ENCODE peak calls at places on chromosome 21, in seven cellular contexts. P is astrocyte, M is sigmoid colon, N is IMR-90, F is heart left ventricle, E is lung, H is ascending aorta. Z is an unnamed sample. For H3K4me1, the result is how much of the 10 kb centered on the place peaks cover.

GRCh38 chr21:38455403-38455802 is 42.9 kb downstream of the ERG start:
- DNase-seq in N (no peak), F (no peak), E (no peak), H (no peak), M (no peak), P (peak), Z (no peak)

GRCh38 chr21:32414579-32415358 is 2.3 kb downstream of the EVA1C start:
- DNase-seq in N (peak), P (peak), M (no peak), E (no peak), F (no peak), H (no peak), Z (no peak)

GRCh38 chr21:17118638-17119384 is 394.0 kb upstream of the CXADR start:
- DNase-seq in P (no peak), N (no peak), H (no peak), E (no peak), F (no peak), M (no peak), Z (no peak)

GRCh38 chr21:42093991-42094417 is 22.9 kb downstream of the UMODL1 start:
- DNase-seq in M (no peak), F (no peak), N (peak), P (peak), H (peak), E (no peak), Z (peak)

GRCh38 chr21:46340998-46341397 is 17.0 kb downstream of the PCNT start:
- DNase-seq in H (no peak), M (no peak), N (no peak), F (no peak), P (no peak), E (no peak), Z (peak)

GRCh38 chr21:41886331-41886730 is 7.2 kb upstream of the PRDM15 start:
- DNase-seq in E (no peak), P (no peak), H (no peak), N (no peak), M (no peak), F (no peak), Z (no peak)

GRCh38 chr21:45859762-45860357 is 121.7 kb upstream of the COL6A1 start:
- DNase-seq in F (no peak), N (no peak), P (no peak), M (no peak), H (peak), E (no peak), Z (no peak)

GRCh38 chr21:27371065-27371464 is 404.2 kb upstream of the ADAMTS5 start:
- DNase-seq in F (no peak), H (no peak), M (no peak), P (no peak), N (no peak), E (no peak), Z (no peak)

GRCh38 chr21:31878831-31879230 is 6.0 kb downstream of the HUNK start:
- DNase-seq in E (no peak), F (no peak), N (no peak), M (no peak), H (no peak), P (no peak), Z (no peak)

GRCh38 chr21:27145134-27145798 is 178.4 kb upstream of the ADAMTS5 start:
- DNase-seq in F (no peak), H (no peak), M (no peak), E (no peak), P (no peak), N (no peak), Z (no peak)

GRCh38 chr21:18951291-18952038 is 547.9 kb upstream of the TMPRSS15 start:
- DNase-seq in E (no peak), H (no peak), F (no peak), M (no peak), P (no peak), N (no peak), Z (no peak)

GRCh38 chr21:32558131-32558530 is 27.2 kb downstream of the TCP10L start:
- DNase-seq in M (no peak), F (no peak), P (no peak), H (no peak), N (no peak), E (no peak), Z (no peak)

GRCh38 chr21:30831194-30831765 is 1.7 kb upstream of the KRTAP7-1 start:
- DNase-seq in M (no peak), P (no peak), F (no peak), E (no peak), N (no peak), H (no peak), Z (no peak)

GRCh38 chr21:21968810-21969588 is 970.8 kb downstream of the NCAM2 start:
- DNase-seq in N (no peak), P (no peak), H (no peak), M (no peak), E (no peak), F (no peak), Z (no peak)

GRCh38 chr21:25569084-25569483 is 38.2 kb downstream of the MRPL39 start:
- DNase-seq in N (peak), F (no peak), M (no peak), P (peak), H (no peak), E (no peak), Z (no peak)

GRCh38 chr21:18382141-18382540 is 21.4 kb downstream of the TMPRSS15 start:
- DNase-seq in M (no peak), P (no peak), E (no peak), N (no peak), H (no peak), F (no peak), Z (no peak)

GRCh38 chr21:31959881-31960280 is 87.1 kb downstream of the HUNK start:
- DNase-seq in E (no peak), H (no peak), P (no peak), M (no peak), F (no peak), N (no peak), Z (no peak)

GRCh38 chr21:20802631-20803260 is 195.5 kb upstream of the NCAM2 start:
- DNase-seq in F (no peak), P (no peak), M (no peak), N (no peak), E (no peak), H (no peak), Z (no peak)

GRCh38 chr21:27569831-27570230 is 602.9 kb upstream of the ADAMTS5 start:
- DNase-seq in F (no peak), M (no peak), N (no peak), H (no peak), P (no peak), E (no peak), Z (no peak)

GRCh38 chr21:46056450-46056903 is 41.4 kb upstream of the COL6A2 start:
- DNase-seq in M (peak), H (peak), P (peak), E (peak), F (peak), N (peak), Z (peak)

GRCh38 chr21:41766883-41767605 is at the start of gene RIPK4:
- DNase-seq in F (no peak), P (no peak), H (peak), E (peak), N (peak), M (peak), Z (no peak)

GRCh38 chr21:31622397-31622796 is 37.1 kb upstream of the SOD1 start:
- DNase-seq in M (no peak), E (no peak), P (no peak), H (no peak), F (no peak), N (no peak), Z (no peak)

GRCh38 chr21:45515241-45516061 is 26.8 kb downstream of the SLC19A1 start:
- DNase-seq in F (no peak), M (peak), E (no peak), H (no peak), N (no peak), P (no peak), Z (no peak)

GRCh38 chr21:15343066-15343465 is 278.3 kb upstream of the NRIP1 start:
- DNase-seq in N (no peak), H (no peak), F (no peak), P (peak), M (no peak), E (no peak), Z (no peak)

GRCh38 chr21:43196789-43197188 is 28.0 kb downstream of the CRYAA start:
- DNase-seq in M (peak), F (peak), P (no peak), H (peak), E (no peak), N (no peak), Z (peak)
- H3K27ac ChIP-seq in M (no peak), F (peak), P (no peak), H (no peak), E (peak), N (no peak), Z (no peak)

GRCh38 chr21:29431680-29432079 is 133.0 kb downstream of the BACH1 start:
- DNase-seq in M (no peak), N (no peak), P (no peak), H (no peak), E (no peak), F (no peak), Z (no peak)

GRCh38 chr21:29433366-29434059 is 134.8 kb downstream of the BACH1 start:
- DNase-seq in H (no peak), P (no peak), M (no peak), E (no peak), F (no peak), N (peak), Z (no peak)

GRCh38 chr21:29436650-29437049 is 137.9 kb downstream of the BACH1 start:
- DNase-seq in M (no peak), E (no peak), H (no peak), F (no peak), N (no peak), P (no peak), Z (no peak)

GRCh38 chr21:29434081-29434480 is 135.4 kb downstream of the BACH1 start:
- DNase-seq in H (no peak), F (no peak), M (no peak), P (no peak), E (no peak), N (no peak), Z (no peak)

DNA sequence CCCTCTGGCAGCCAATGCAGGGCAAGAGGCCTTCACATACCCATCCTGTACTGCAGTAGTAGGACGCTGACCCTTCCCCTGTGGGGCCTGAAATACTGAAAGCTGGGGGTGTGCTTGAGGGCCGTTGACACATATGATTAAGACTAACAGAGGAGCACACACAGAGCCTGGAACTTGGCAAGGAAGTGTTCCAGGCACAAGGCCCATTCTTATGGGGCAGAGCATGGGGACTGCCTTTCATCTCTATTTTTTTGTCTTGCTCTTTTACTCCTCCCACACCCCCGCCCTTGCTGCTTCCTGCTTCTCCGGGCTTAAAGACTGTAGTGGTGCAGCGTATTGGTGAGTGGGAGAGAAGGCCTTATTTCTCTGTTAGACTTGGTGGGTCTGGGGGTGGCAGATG is 137.4 kb downstream of the BACH1 start:
- DNase-seq in H (no peak), E (no peak), P (peak), N (no peak), M (no peak), F (peak), Z (no peak)
- H3K4me3 ChIP-seq in H (no peak), E (no peak), P (no peak), N (no peak), M (no peak), F (no peak), Z (no peak)

GRCh38 chr21:36902793-36903192 is 63.7 kb downstream of the HLCS start:
- DNase-seq in P (peak), N (peak), M (no peak), F (no peak), H (no peak), E (no peak), Z (no peak)

GRCh38 chr21:36904093-36904666 is 62.3 kb downstream of the HLCS start:
- DNase-seq in F (no peak), N (no peak), M (no peak), E (no peak), H (no peak), P (no peak), Z (no peak)

GRCh38 chr21:36902331-36902730 is 64.1 kb downstream of the HLCS start:
- DNase-seq in E (no peak), N (no peak), F (no peak), P (no peak), M (no peak), H (no peak), Z (no peak)

DNA sequence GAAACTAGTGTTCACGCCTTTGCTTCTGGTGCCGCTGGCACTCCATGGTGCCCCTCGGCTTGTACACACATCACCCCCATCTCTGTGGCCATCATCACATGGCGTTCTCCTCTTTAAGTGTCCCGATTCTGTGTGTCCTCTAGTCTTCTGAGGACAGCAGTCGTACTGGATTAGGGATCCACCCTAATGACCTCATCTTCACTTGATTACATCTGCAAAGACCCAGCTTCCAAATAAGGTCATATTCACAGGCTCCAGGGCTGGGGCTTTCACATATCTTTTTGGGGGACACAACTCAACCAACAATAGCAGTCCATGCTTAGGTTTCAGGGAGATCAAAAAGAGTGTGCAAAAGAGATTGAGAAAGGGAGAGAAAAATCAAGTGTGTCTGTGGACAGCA is 64.9 kb downstream of the HLCS start:
- DNase-seq in N (no peak), P (no peak), H (no peak), F (no peak), E (no peak), M (no peak), Z (no peak)
- H3K4me1 ChIP-seq in N (under half), P (under half), H (under half), F (under half), E (under half), M (under half), Z (under half)

GRCh38 chr21:39715804-39716397 is 29.1 kb upstream of the IGSF5 start:
- DNase-seq in F (peak), E (peak), N (peak), M (peak), H (peak), P (no peak), Z (peak)

GRCh38 chr21:39712976-39713375 is 32.0 kb upstream of the IGSF5 start:
- DNase-seq in P (no peak), F (no peak), E (no peak), H (no peak), M (no peak), N (no peak), Z (no peak)

GRCh38 chr21:39713905-39714304 is 31.1 kb upstream of the IGSF5 start:
- DNase-seq in P (no peak), M (no peak), E (no peak), N (no peak), F (no peak), H (no peak), Z (no peak)

GRCh38 chr21:39710866-39711265 is 34.1 kb upstream of the IGSF5 start:
- DNase-seq in N (no peak), H (no peak), P (no peak), M (no peak), E (no peak), F (no peak), Z (no peak)

GRCh38 chr21:39714331-39714730 is 30.7 kb upstream of the IGSF5 start:
- DNase-seq in M (no peak), E (no peak), N (no peak), F (no peak), P (no peak), H (no peak), Z (no peak)
- H3K27ac ChIP-seq in M (no peak), E (no peak), N (no peak), F (no peak), P (no peak), H (no peak), Z (no peak)

DNA sequence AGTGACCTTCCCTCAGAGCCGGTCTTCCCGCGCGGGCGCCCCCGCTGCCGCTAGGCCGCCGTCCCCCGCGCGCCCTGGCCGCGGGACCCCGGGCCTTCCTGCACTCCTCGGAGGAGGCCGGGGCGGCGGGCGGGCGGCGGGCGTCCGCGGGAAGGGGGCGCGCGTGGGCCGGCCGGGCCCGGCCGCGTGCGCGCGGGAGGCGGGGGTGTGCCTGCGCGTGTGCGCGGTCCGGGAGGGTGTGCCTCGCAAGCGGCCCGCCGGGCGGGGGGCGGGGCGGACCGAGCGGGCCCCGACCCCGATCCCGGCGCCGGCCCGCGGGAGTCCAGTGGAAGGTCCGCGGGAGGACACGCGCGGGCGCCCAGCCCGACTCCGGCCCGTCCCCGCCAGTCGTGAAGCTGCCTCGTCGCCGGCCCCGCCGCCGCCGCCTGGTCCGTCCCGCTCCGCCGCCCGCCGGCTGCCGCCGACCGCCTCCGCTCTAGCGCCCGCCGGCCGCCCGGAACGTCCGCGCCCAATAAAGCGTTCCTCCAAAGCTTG is 438 bp downstream of the MRPS6 start:
- DNase-seq in F (peak), H (peak), M (peak), E (no peak), P (no peak), N (no peak), Z (no peak)
- H3K4me3 ChIP-seq in F (peak), H (peak), M (peak), E (peak), P (peak), N (peak), Z (peak)

GRCh38 chr21:44354001-44354405 is 582 bp downstream of the TRPM2 start:
- DNase-seq in H (no peak), P (no peak), E (no peak), M (no peak), N (no peak), F (no peak), Z (no peak)

GRCh38 chr21:44354775-44355771 is 1.7 kb downstream of the TRPM2 start:
- DNase-seq in E (no peak), P (no peak), M (no peak), F (no peak), N (no peak), H (no peak), Z (no peak)

GRCh38 chr21:44357064-44357837 is 3.8 kb downstream of the TRPM2 start:
- DNase-seq in E (no peak), H (no peak), P (no peak), M (no peak), F (no peak), N (no peak), Z (no peak)

GRCh38 chr21:44353200-44353970 is at the start of gene TRPM2:
- DNase-seq in M (no peak), F (peak), N (no peak), P (no peak), E (peak), H (no peak), Z (no peak)

GRCh38 chr21:44356636-44357035 is 3.2 kb downstream of the TRPM2 start:
- DNase-seq in N (no peak), F (no peak), E (no peak), H (no peak), M (no peak), P (no peak), Z (no peak)
- H3K4me1 ChIP-seq in N (under half), F (under half), E (under half), H (under half), M (under half), P (under half), Z (under half)

DNA sequence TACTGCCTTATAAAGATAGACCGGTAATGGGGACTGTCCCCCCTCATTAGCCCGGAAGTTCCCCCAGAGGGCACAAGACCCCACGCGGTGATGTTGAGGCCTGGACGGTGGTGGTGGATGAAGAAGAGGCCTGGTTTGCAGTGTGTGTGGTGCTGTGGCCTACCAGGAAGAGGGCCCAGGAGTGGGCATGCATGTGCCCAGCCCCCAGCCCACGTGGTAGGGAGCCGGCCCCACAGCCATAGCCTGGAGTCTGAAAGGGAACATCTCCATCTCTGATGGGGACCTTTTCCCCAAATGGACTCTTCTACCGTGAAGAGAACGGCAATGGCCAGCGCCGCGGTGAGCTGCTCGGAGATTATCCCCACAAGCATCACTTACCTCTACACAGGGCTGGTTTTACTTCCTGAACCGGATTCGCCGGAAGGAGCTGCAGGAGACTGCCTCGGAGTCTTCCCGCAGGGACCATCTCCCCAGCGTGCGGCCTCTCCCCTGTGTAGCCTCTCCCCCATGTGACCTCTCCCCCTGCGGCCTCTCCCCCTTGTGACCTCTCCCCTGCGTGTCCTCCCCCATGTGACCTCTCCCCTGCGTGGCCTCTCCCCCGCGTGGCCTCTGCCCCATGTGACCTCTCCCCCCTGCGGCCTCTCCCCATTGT is 20.6 kb downstream of the RRP1 start:
- DNase-seq in P (no peak), F (no peak), N (no peak), E (no peak), M (no peak), H (no peak), Z (no peak)
- H3K27ac ChIP-seq in P (no peak), F (no peak), N (no peak), E (no peak), M (no peak), H (no peak), Z (no peak)